ENCODE peak calls at places on chromosomes 3 and 15, in five cellular contexts. X, V, Y, J and R are unnamed samples.

GRCh38 chr15:91182096-91182495 is 82.0 kb downstream of the SV2B start:
- DNase-seq in X (no peak), V (no peak), Y (no peak), J (no peak), R (no peak)

GRCh38 chr3:140972833-140973232 is 31.2 kb downstream of the SLC25A36 start:
- DNase-seq in X (no peak), V (peak), Y (no peak), J (peak), R (peak)

GRCh38 chr15:74315626-74316025 is 51.8 kb downstream of the CYP11A1 start:
- DNase-seq in X (no peak), V (peak), Y (no peak), J (no peak), R (no peak)

GRCh38 chr3:36700537-36701248 is 63.7 kb downstream of the DCLK3 start:
- DNase-seq in X (peak), V (peak), Y (peak), J (peak), R (peak)

GRCh38 chr3:150384517-150385212 is 23.4 kb upstream of the TSC22D2 start:
- DNase-seq in X (no peak), V (peak), Y (no peak), J (no peak), R (no peak)

GRCh38 chr3:161372321-161373260 is 1.3 kb upstream of the SPTSSB start:
- DNase-seq in X (no peak), V (no peak), Y (no peak), J (peak), R (no peak)

GRCh38 chr15:82647835-82648256 is 683 bp upstream of the CPEB1 start:
- DNase-seq in X (no peak), V (no peak), Y (no peak), J (no peak), R (no peak)

GRCh38 chr3:168591587-168591986 is 495.9 kb upstream of the GOLIM4 start:
- DNase-seq in X (no peak), V (no peak), Y (no peak), J (no peak), R (no peak)

GRCh38 chr3:137121704-137122314 is 164.0 kb downstream of the IL20RB start:
- DNase-seq in X (peak), V (peak), Y (no peak), J (peak), R (peak)

GRCh38 chr15:75606026-75606425 is 19.5 kb downstream of the SNUPN start:
- DNase-seq in X (no peak), V (no peak), Y (no peak), J (no peak), R (no peak)

GRCh38 chr3:75188937-75189336 is 475.2 kb upstream of the FRG2C start:
- DNase-seq in X (no peak), V (no peak), Y (no peak), J (no peak), R (no peak)

GRCh38 chr15:62058327-62059028 is 1.8 kb downstream of the VPS13C start:
- DNase-seq in X (no peak), V (no peak), Y (no peak), J (no peak), R (no peak)

GRCh38 chr15:94119215-94119815 is 112.0 kb upstream of the MCTP2 start:
- DNase-seq in X (no peak), V (no peak), Y (peak), J (no peak), R (no peak)

GRCh38 chr15:27878841-27879240 is 220.3 kb downstream of the OCA2 start:
- DNase-seq in X (no peak), V (no peak), Y (no peak), J (no peak), R (no peak)

GRCh38 chr15:26214290-26214689 is 351.2 kb upstream of the ATP10A start:
- DNase-seq in X (no peak), V (no peak), Y (no peak), J (no peak), R (no peak)

GRCh38 chr3:30666564-30667249 is 60.3 kb downstream of the TGFBR2 start:
- DNase-seq in X (no peak), V (no peak), Y (no peak), J (no peak), R (no peak)

GRCh38 chr3:110293660-110294059 is 778.0 kb upstream of the NECTIN3 start:
- DNase-seq in X (no peak), V (no peak), Y (no peak), J (peak), R (no peak)

GRCh38 chr3:19937459-19938362 is 3.7 kb upstream of the EFHB start:
- DNase-seq in X (no peak), V (no peak), Y (no peak), J (peak), R (peak)

GRCh38 chr3:100210777-100211145 is 50.0 kb upstream of the TBC1D23 start:
- DNase-seq in X (peak), V (no peak), Y (no peak), J (peak), R (peak)

GRCh38 chr3:14413381-14414071 is 11.1 kb downstream of the SLC6A6 start:
- DNase-seq in X (no peak), V (no peak), Y (no peak), J (peak), R (no peak)

GRCh38 chr15:22942877-22943276 is 37.3 kb downstream of the CYFIP1 start:
- DNase-seq in X (no peak), V (no peak), Y (no peak), J (no peak), R (no peak)

GRCh38 chr15:68210821-68211655 is 5.9 kb upstream of the CALML4 start:
- DNase-seq in X (no peak), V (peak), Y (peak), J (peak), R (peak)

GRCh38 chr3:178455966-178456365 is 80.3 kb upstream of the KCNMB2 start:
- DNase-seq in X (no peak), V (no peak), Y (no peak), J (no peak), R (no peak)

GRCh38 chr3:28218917-28219198 is 22.6 kb upstream of the CMC1 start:
- DNase-seq in X (no peak), V (no peak), Y (no peak), J (no peak), R (no peak)

GRCh38 chr3:151384741-151385174 is at the start of gene P2RY12:
- DNase-seq in X (no peak), V (peak), Y (no peak), J (no peak), R (no peak)

DNA sequence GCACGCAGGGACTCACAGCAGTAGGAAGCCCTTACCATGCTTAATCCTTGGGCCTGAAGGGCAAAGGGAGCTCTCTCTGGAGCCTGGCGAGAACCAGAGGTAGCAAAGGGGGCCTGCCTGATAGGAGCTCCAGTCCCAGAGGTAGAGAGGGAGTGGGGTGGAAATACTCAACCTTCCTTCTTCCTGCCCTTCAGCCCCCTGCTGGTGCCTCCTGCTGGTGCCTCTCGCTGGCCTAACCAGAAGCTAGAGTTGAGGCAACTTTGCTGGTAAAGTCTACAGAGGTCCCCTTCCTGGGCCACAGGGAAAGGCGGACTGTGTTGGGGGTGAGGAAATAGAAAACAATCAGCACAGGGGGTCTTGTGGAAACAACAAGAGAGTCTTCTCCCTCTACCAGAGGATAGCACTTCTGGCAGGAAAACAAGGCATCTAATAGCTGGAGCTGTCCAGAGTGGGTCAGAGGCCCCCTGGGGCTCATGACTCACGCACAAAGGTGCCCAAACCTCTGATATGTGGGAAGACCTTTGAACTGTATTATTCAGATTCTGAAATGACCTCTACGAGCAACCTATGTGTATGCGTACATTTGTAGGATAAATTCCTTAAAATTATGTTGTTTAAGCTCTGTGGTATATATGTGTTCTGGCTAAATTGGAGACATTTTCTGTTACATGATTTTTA is 133.8 kb downstream of the LRRC28 start:
- DNase-seq in X (no peak), V (peak), Y (no peak), J (peak), R (no peak)
- TF ChIP-seq CTCF in X (no peak), V (peak), Y (no peak), J (peak), R (no peak)

DNA sequence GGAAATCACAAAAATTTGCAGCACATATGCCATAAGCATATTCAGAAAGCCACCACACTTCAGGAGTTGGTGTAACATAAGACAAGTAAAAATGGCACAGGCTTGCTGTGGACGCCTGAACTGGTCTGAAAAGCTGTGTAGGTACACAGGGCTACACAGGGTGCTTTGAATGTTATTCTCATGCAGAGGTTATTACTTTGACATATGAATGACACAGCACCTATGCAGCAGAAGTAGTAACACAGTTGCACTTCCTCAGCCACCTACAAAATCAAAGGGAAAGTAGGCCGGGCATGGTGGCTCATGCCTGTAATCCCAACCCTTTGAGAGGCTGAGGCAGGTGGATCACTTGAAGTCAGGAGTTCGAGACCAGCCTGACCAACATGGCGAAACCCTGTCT is 54.5 kb downstream of the OSBPL10 start:
- DNase-seq in X (no peak), V (no peak), Y (no peak), J (no peak), R (no peak)
- H3K4me3 ChIP-seq in X (no peak), V (no peak), Y (no peak), J (no peak), R (no peak)

GRCh38 chr3:57464801-57465200 is 79.3 kb downstream of the DNAH12 start:
- DNase-seq in X (no peak), V (peak), Y (no peak), J (peak), R (peak)
- TF ChIP-seq CTCF in X (peak), V (no peak), Y (no peak), J (no peak), R (peak)

GRCh38 chr15:64895285-64896065 is 16.2 kb upstream of the ANKDD1A start:
- DNase-seq in X (no peak), V (peak), Y (no peak), J (peak), R (peak)
- H3K4me3 ChIP-seq in X (peak), V (peak), Y (no peak), J (no peak), R (peak)